ENCODE peak calls at places on chromosomes 4 and X, in four cellular contexts. N is AG10803, H is spleen, B is IMR-90. K is an unnamed sample.
A peak's percentile ranks its signal among the peaks of the same experiment; 100 is the strongest.

GRCh38 chr4:1752284-1753041 is 31.1 kb downstream of the TACC3 start:
- DNase-seq in B (peak; percentile 7), N (no peak), H (no peak), K (no peak)

GRCh38 chr4:112060212-112060611 is 85.0 kb upstream of the FAM241A start:
- DNase-seq in N (peak; percentile 42), H (no peak), B (peak; percentile 17), K (no peak)

GRCh38 chr4:155822572-155822971 is 43.5 kb downstream of the ASIC5 start:
- DNase-seq in N (no peak), H (no peak), B (peak; percentile 48), K (no peak)

GRCh38 chr4:148442830-148443549 is 776 bp upstream of the NR3C2 start:
- DNase-seq in B (no peak), H (peak; percentile 90), N (no peak), K (no peak)

GRCh38 chrX:25295466-25295865 is 279.7 kb upstream of the ARX start:
- DNase-seq in H (no peak), B (no peak), N (no peak), K (no peak)

GRCh38 chr4:187615972-187616371 is 379.6 kb upstream of the ZFP42 start:
- DNase-seq in H (no peak), N (no peak), B (no peak), K (no peak)

GRCh38 chr4:163344147-163345050 is 707 bp downstream of the NPY5R start:
- DNase-seq in N (no peak), B (no peak), H (peak; percentile 73), K (no peak)

GRCh38 chrX:144586756-144587155 is 660.5 kb upstream of the SPANXN1 start:
- DNase-seq in N (peak; percentile 23), B (no peak), H (peak; percentile 36), K (no peak)

GRCh38 chrX:54089191-54089590 is 44.9 kb upstream of the PHF8 start:
- DNase-seq in B (no peak), H (no peak), N (no peak), K (no peak)

GRCh38 chr4:75723117-75723801 is 1.1 kb upstream of the USO1 start:
- DNase-seq in N (peak; percentile 73), H (no peak), B (peak; percentile 80), K (no peak)

GRCh38 chr4:26311633-26312032 is 9.2 kb upstream of the RBPJ start:
- DNase-seq in B (no peak), H (no peak), N (no peak), K (no peak)

GRCh38 chr4:173318648-173319211 is 15.4 kb downstream of the HMGB2 start:
- DNase-seq in B (peak; percentile 74), N (peak; percentile 60), H (no peak), K (no peak)

K was measured in activated B cell treated with CpG ODN at 0.5 μM for 24 hours.